ENCODE peak calls at places on chromosomes 4 and X, in seven cellular contexts. K, C, F, A, X, U and V are unnamed samples.

GRCh38 chr4:157907224-157907623 is 265.6 kb downstream of the GASK1B start:
- DNase-seq in K (no peak), C (no peak), F (no peak), A (no peak), X (no peak), U (no peak), V (no peak)

GRCh38 chr4:112563431-112564200 is 47.6 kb upstream of the NEUROG2 start:
- DNase-seq in K (no peak), C (no peak), F (no peak), A (peak; percentile 70), X (no peak), U (no peak), V (no peak)

GRCh38 chr4:13207224-13207623 is 276.9 kb downstream of the RAB28 start:
- DNase-seq in K (no peak), C (no peak), F (no peak), A (no peak), X (no peak), U (no peak), V (no peak)

GRCh38 chr4:37389967-37390580 is 145.5 kb downstream of the NWD2 start:
- DNase-seq in K (no peak), C (peak; percentile 19), F (peak; percentile 48), A (peak; percentile 16), X (no peak), U (peak; percentile 48), V (peak; percentile 38)

GRCh38 chr4:120826853-120827252 is 95.7 kb downstream of the PRDM5 start:
- DNase-seq in K (no peak), C (no peak), F (no peak), A (no peak), X (no peak), U (no peak), V (no peak)

GRCh38 chr4:57018930-57019329 is 40.2 kb downstream of the POLR2B start:
- DNase-seq in K (no peak), C (no peak), F (no peak), A (no peak), X (no peak), U (no peak), V (no peak)

GRCh38 chr4:54316139-54316538 is 87.0 kb downstream of the PDGFRA start:
- DNase-seq in K (no peak), C (no peak), F (no peak), A (no peak), X (no peak), U (no peak), V (no peak)

GRCh38 chrX:53713987-53714579 is 27.6 kb upstream of the HUWE1 start:
- DNase-seq in K (no peak), C (no peak), F (no peak), A (no peak), X (peak; percentile 52), U (no peak), V (no peak)

GRCh38 chrX:16771483-16772398 is 14.5 kb upstream of the TXLNG start:
- DNase-seq in K (no peak), C (peak; percentile 69), F (peak; percentile 86), A (peak; percentile 44), X (no peak), U (peak; percentile 81), V (peak; percentile 76)

GRCh38 chrX:39755152-39756032 is 342.4 kb downstream of the BCOR start:
- DNase-seq in K (no peak), C (peak; percentile 62), F (peak; percentile 63), A (peak; percentile 50), X (no peak), U (peak; percentile 85), V (peak; percentile 70)

GRCh38 chrX:124033821-124034220 is 72.3 kb downstream of the STAG2 start:
- DNase-seq in K (no peak), C (no peak), F (no peak), A (no peak), X (no peak), U (no peak), V (no peak)
- TF ChIP-seq YY1 in K (no peak), C (no peak), F (no peak), A (no peak), X (no peak), U (no peak), V (no peak)

GRCh38 chrX:43731086-43731485 is 75.0 kb downstream of the MAOA start:
- DNase-seq in K (no peak), C (no peak), F (no peak), A (no peak), X (no peak), U (no peak), V (no peak)

GRCh38 chrX:43733699-43734098 is 77.6 kb downstream of the MAOA start:
- DNase-seq in K (no peak), C (no peak), F (no peak), A (no peak), X (no peak), U (no peak), V (no peak)

GRCh38 chrX:43734444-43734843 is 78.3 kb downstream of the MAOA start:
- DNase-seq in K (no peak), C (no peak), F (no peak), A (no peak), X (no peak), U (no peak), V (no peak)

GRCh38 chrX:43728002-43728401 is 71.9 kb downstream of the MAOA start:
- DNase-seq in K (no peak), C (no peak), F (peak; percentile 35), A (no peak), X (no peak), U (no peak), V (no peak)

GRCh38 chrX:43728966-43729365 is 72.9 kb downstream of the MAOA start:
- DNase-seq in K (no peak), C (no peak), F (no peak), A (no peak), X (no peak), U (no peak), V (no peak)
- TF ChIP-seq YY1 in K (no peak), C (no peak), F (no peak), A (no peak), X (no peak), U (no peak), V (no peak)

GRCh38 chrX:107676559-107677378 is 48.5 kb downstream of the PRPS1 start:
- DNase-seq in K (no peak), C (peak; percentile 66), F (no peak), A (peak; percentile 62), X (no peak), U (peak; percentile 78), V (no peak)

GRCh38 chrX:107678957-107679740 is 50.8 kb downstream of the PRPS1 start:
- DNase-seq in K (no peak), C (peak; percentile 20), F (no peak), A (no peak), X (no peak), U (no peak), V (no peak)

GRCh38 chrX:107677501-107677901 is 49.2 kb downstream of the PRPS1 start:
- DNase-seq in K (no peak), C (no peak), F (no peak), A (no peak), X (no peak), U (no peak), V (no peak)

GRCh38 chrX:107675823-107676555 is 47.7 kb downstream of the PRPS1 start:
- DNase-seq in K (no peak), C (no peak), F (no peak), A (no peak), X (no peak), U (no peak), V (no peak)

DNA sequence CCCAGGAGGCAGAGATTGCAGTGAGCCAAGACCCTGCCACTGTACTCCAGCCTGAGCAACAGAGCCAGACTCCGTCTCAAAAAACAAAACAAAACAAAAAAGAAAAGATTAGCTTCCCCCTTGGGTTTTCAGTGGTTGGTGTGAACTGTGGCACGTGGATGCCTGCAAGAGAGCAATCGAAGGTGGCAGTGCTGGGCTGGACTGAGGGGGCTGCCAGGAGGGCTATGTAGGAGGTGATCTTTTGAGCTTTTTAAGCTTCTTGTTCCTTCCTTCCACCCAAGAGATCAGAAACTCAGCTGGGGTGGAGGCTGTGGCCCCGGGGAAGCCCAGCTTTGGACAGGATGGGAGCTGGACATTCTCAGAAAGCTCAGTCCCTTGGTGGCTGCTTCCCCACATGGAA is 49.6 kb downstream of the PRPS1 start:
- DNase-seq in K (no peak), C (no peak), F (no peak), A (no peak), X (no peak), U (no peak), V (no peak)
- TF ChIP-seq YY1 in K (no peak), C (no peak), F (no peak), A (no peak), X (no peak), U (no peak), V (no peak)

DNA sequence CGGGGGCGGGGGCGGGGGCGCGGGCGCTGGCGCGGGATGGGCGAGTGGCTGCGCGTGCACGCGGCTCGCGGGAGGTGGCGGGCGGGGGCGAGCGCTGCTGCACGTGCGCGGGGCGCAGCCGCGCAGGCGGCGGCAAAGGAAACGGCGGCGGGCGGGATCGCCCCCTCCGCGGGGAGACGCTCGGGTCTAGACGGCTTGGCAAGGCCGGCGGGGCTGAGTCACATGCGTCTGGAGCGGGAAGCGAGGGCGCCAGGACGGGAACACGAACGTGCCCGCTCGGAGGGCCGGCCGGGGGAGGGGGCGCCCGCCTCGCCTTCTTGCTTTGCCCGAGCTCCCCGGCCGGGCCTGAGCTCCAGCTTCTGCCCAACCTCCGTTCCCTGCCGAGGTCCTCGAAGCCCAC is 4.3 kb upstream of the HAUS7 start:
- DNase-seq in K (no peak), C (peak; percentile 54), F (no peak), A (no peak), X (no peak), U (no peak), V (no peak)
- TF ChIP-seq YY1 in K (no peak), C (no peak), F (no peak), A (no peak), X (no peak), U (no peak), V (no peak)